ENCODE peak calls at places on chromosomes 11 and 22, in four cellular contexts. S is mucosa of descending colon, T is colonic mucosa, C is astrocyte of the cerebellum. E is an unnamed sample.
A peak's percentile ranks its signal among the peaks of the same experiment; 100 is the strongest.

GRCh38 chr22:30575011-30575671 is 676 bp upstream of the GAL3ST1 start:
- DNase-seq in T (peak; percentile 27), S (no peak), C (no peak), E (peak; percentile 57)

GRCh38 chr11:88508808-88509581 is 171.5 kb upstream of the CTSC start:
- DNase-seq in S (peak; percentile 45), T (peak; percentile 18), C (no peak), E (no peak)

GRCh38 chr11:18730020-18730419 is 4.0 kb upstream of the IGSF22 start:
- DNase-seq in T (no peak), S (no peak), C (no peak), E (no peak)

GRCh38 chr11:94149435-94149834 is 20.8 kb downstream of the PANX1 start:
- DNase-seq in S (no peak), C (peak; percentile 50), T (no peak), E (no peak)

GRCh38 chr11:68966894-68967780 is 13.6 kb downstream of the MRGPRD start:
- DNase-seq in S (no peak), T (no peak), C (no peak), E (no peak)

GRCh38 chr11:87926250-87926970 is 248.8 kb downstream of the RAB38 start:
- DNase-seq in S (no peak), C (peak; percentile 6), T (no peak), E (peak; percentile 34)

GRCh38 chr11:14454861-14455632 is 44.6 kb downstream of the COPB1 start:
- DNase-seq in S (no peak), T (no peak), C (peak; percentile 12), E (no peak)

GRCh38 chr11:69934861-69935494 is 115.8 kb upstream of the FGF3 start:
- DNase-seq in C (no peak), T (no peak), S (peak; percentile 7), E (no peak)

GRCh38 chr22:30221121-30221992 is 25.2 kb downstream of the LIF start:
- DNase-seq in T (no peak), C (no peak), S (peak; percentile 60), E (no peak)

GRCh38 chr22:50609599-50609998 is 9.0 kb downstream of the MAPK8IP2 start:
- DNase-seq in T (no peak), S (no peak), C (no peak), E (no peak)

GRCh38 chr11:100340416-100341323 is 346.4 kb upstream of the ARHGAP42 start:
- DNase-seq in S (no peak), C (no peak), T (no peak), E (no peak)

GRCh38 chr11:10414181-10414580 is 40.9 kb upstream of the AMPD3 start:
- DNase-seq in T (no peak), C (no peak), S (no peak), E (no peak)

GRCh38 chr11:71936825-71937224 is 8.0 kb downstream of the RNF121 start:
- DNase-seq in C (no peak), S (no peak), T (no peak), E (no peak)

GRCh38 chr11:131441398-131441797 is 71.0 kb downstream of the NTM start:
- DNase-seq in S (no peak), C (no peak), T (no peak), E (no peak)

GRCh38 chr11:20042717-20043392 is 117.4 kb downstream of the DBX1 start:
- DNase-seq in S (no peak), T (no peak), C (no peak), E (no peak)

GRCh38 chr11:94762208-94762607 is 5.9 kb upstream of the AMOTL1 start:
- DNase-seq in S (no peak), T (no peak), C (no peak), E (no peak)

GRCh38 chr22:19109198-19110063 is 12.8 kb downstream of the DGCR2 start:
- DNase-seq in T (no peak), C (no peak), S (no peak), E (peak; percentile 60)

GRCh38 chr22:29606320-29606719 is 2.9 kb downstream of the NF2 start:
- DNase-seq in T (no peak), S (no peak), C (no peak), E (no peak)

GRCh38 chr11:27349919-27350318 is 13.1 kb downstream of the CCDC34 start:
- DNase-seq in C (no peak), T (no peak), S (no peak), E (no peak)

GRCh38 chr11:130478204-130478701 is 29.8 kb downstream of the ADAMTS15 start:
- DNase-seq in T (peak; percentile 66), S (peak; percentile 53), C (peak; percentile 56), E (peak; percentile 71)

GRCh38 chr22:27755521-27756211 is 45.9 kb downstream of the MN1 start:
- DNase-seq in C (no peak), T (no peak), S (no peak), E (no peak)

GRCh38 chr22:47042861-47043496 is 280.5 kb downstream of the TBC1D22A start:
- DNase-seq in T (no peak), S (peak; percentile 33), C (no peak), E (no peak)

GRCh38 chr11:69217276-69218105 is 61.8 kb downstream of the SMIM38 start:
- DNase-seq in T (peak; percentile 46), C (no peak), S (peak; percentile 63), E (no peak)

GRCh38 chr11:105507496-105508254 is 102.2 kb upstream of the GRIA4 start:
- DNase-seq in T (no peak), C (no peak), S (no peak), E (no peak)

GRCh38 chr22:24108073-24108472 is 73.2 kb upstream of the SUSD2 start:
- DNase-seq in C (no peak), S (no peak), T (no peak), E (no peak)

GRCh38 chr11:105070221-105070789 is 25.2 kb upstream of the CARD16 start:
- DNase-seq in T (no peak), C (no peak), S (no peak), E (no peak)

GRCh38 chr11:119776031-119776636 is 47.1 kb upstream of the NECTIN1 start:
- DNase-seq in T (no peak), S (no peak), C (no peak), E (no peak)

GRCh38 chr22:40620464-40621046 is 16.0 kb downstream of the MRTFA start:
- DNase-seq in C (no peak), T (no peak), S (no peak), E (no peak)

GRCh38 chr11:68855205-68855978 is 13.7 kb upstream of the CPT1A start:
- DNase-seq in T (peak; percentile 58), S (peak; percentile 86), C (no peak), E (no peak)

GRCh38 chr11:43393765-43394355 is 35.1 kb downstream of the TTC17 start:
- DNase-seq in S (no peak), T (peak; percentile 29), C (no peak), E (no peak)

GRCh38 chr22:48555606-48556005 is 1272.1 kb downstream of the BRD1 start:
- DNase-seq in S (no peak), T (no peak), C (no peak), E (no peak)

GRCh38 chr11:113077379-113077778 is 116.2 kb downstream of the NCAM1 start:
- DNase-seq in C (no peak), S (no peak), T (no peak), E (no peak)

GRCh38 chr22:22208657-22209056 is 35.9 kb upstream of the VPREB1 start:
- DNase-seq in S (no peak), T (no peak), C (no peak), E (no peak)

GRCh38 chr22:20268350-20269012 is 363 bp upstream of the RTN4R start:
- DNase-seq in S (peak; percentile 82), C (no peak), T (peak; percentile 65), E (no peak)

GRCh38 chr22:28771195-28771791 is 1.2 kb upstream of the CCDC117 start:
- DNase-seq in S (no peak), C (no peak), T (no peak), E (no peak)

GRCh38 chr11:64459016-64459415 is 100.1 kb downstream of the RPS6KA4 start:
- DNase-seq in S (no peak), T (no peak), C (no peak), E (no peak)

GRCh38 chr11:132911186-132911585 is 621.1 kb downstream of the OPCML start:
- DNase-seq in T (no peak), C (peak; percentile 31), S (no peak), E (no peak)

GRCh38 chr11:75196426-75196825 is 44.1 kb upstream of the TPBGL start:
- DNase-seq in S (no peak), T (no peak), C (no peak), E (no peak)

GRCh38 chr22:23072035-23072910 is 2.0 kb downstream of the GNAZ start:
- DNase-seq in T (no peak), S (peak; percentile 14), C (no peak), E (peak; percentile 65)

GRCh38 chr11:125235006-125235405 is 70.5 kb downstream of the PKNOX2 start:
- DNase-seq in C (no peak), S (no peak), T (no peak), E (no peak)
- H3K4me3 ChIP-seq in C (no peak overlapping the region), S (no peak overlapping the region), T (no peak overlapping the region), E (no peak overlapping the region)

GRCh38 chr11:63443714-63444113 is 47.3 kb downstream of the PLAAT5 start:
- DNase-seq in S (no peak), C (no peak), T (no peak), E (no peak)
- TF ChIP-seq CTCF in S (no peak), C (no peak), T (no peak), E (no peak)

GRCh38 chr11:62888406-62888805 is 7.7 kb downstream of the SLC3A2 start:
- DNase-seq in C (no peak), S (no peak), T (no peak), E (no peak)

GRCh38 chr11:62882428-62882742 is 1.7 kb downstream of the SLC3A2 start:
- DNase-seq in S (no peak), T (no peak), C (no peak), E (no peak)

GRCh38 chr11:62882811-62883496 is 2.3 kb downstream of the SLC3A2 start:
- DNase-seq in C (no peak), S (no peak), T (no peak), E (no peak)

GRCh38 chr11:62883677-62884076 is 3.0 kb downstream of the SLC3A2 start:
- DNase-seq in S (no peak), T (no peak), C (no peak), E (no peak)

GRCh38 chr11:62885137-62885536 is 4.4 kb downstream of the SLC3A2 start:
- DNase-seq in T (no peak), S (no peak), C (no peak), E (no peak)
- H3K4me3 ChIP-seq in T (no peak overlapping the region), S (no peak overlapping the region), C (no peak overlapping the region), E (peak overlapping the region; percentile 12)

GRCh38 chr11:34653851-34654490 is 33.1 kb downstream of the EHF start:
- DNase-seq in T (peak; percentile 64), C (peak; percentile 68), S (no peak), E (peak; percentile 97)
- TF ChIP-seq CTCF in T (no peak), C (peak; percentile 4), S (no peak), E (peak; percentile 19)

DNA sequence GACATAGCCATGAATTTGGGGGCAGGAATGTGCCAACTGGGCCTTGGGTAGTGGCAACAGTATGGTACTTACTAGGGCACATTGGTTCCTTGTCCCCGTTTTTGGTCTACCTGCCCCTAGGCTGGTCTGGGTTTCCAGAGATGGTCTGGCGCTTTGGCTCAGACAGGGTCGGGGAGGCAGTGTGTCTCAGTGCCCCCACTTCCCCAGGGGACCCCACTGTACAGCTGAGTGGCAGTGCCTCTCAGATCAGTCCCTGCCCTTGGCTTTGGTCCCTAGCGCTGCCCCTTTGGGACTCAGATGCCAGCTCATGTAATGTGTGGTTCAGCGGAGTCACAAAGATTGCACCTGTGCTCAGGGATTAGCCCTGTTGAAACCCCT is 3.3 kb downstream of the RIC8A start:
- DNase-seq in S (no peak), C (no peak), T (peak; percentile 13), E (no peak)
- H3K4me3 ChIP-seq in S (no peak overlapping the region), C (peak overlapping the region; percentile 94), T (no peak overlapping the region), E (peak overlapping the region; percentile 91)

E was measured in AG09309.